ENCODE peak calls at places on chromosome 12, in nine cellular contexts. B, J, U, T, W, H, E, G and N are unnamed samples.

GRCh38 chr12:104381721-104382480 is 74.8 kb upstream of the CHST11 start:
- DNase-seq in G (peak; percentile 93), H (peak; percentile 82), U (peak; percentile 74), W (peak; percentile 74), T (peak; percentile 82), B (peak; percentile 48), J (peak; percentile 87), E (peak; percentile 9), N (peak; percentile 96)

GRCh38 chr12:79547735-79548347 is 142.9 kb downstream of the PAWR start:
- DNase-seq in H (peak; percentile 43), B (no peak), E (no peak), W (peak; percentile 83), G (no peak), J (no peak), U (peak; percentile 34), T (peak; percentile 66), N (no peak)

GRCh38 chr12:104201238-104202001 is 14.2 kb upstream of the TXNRD1 start:
- DNase-seq in W (peak; percentile 72), G (peak; percentile 69), U (peak; percentile 60), E (no peak), J (no peak), H (peak; percentile 26), B (no peak), T (peak; percentile 65), N (no peak)

GRCh38 chr12:104458645-104459555 is 2.2 kb downstream of the CHST11 start:
- DNase-seq in E (no peak), J (no peak), B (no peak), W (no peak), U (no peak), G (peak; percentile 50), T (peak; percentile 19), H (peak; percentile 22), N (no peak)

GRCh38 chr12:110765144-110765543 is 22.5 kb upstream of the PPP1CC start:
- DNase-seq in B (no peak), E (no peak), T (no peak), G (no peak), J (no peak), U (no peak), W (no peak), H (peak; percentile 32), N (no peak)

GRCh38 chr12:110930348-110931314 is 10.3 kb upstream of the MYL2 start:
- DNase-seq in B (no peak), T (no peak), H (no peak), W (no peak), E (no peak), U (no peak), G (peak; percentile 20), J (no peak), N (peak; percentile 62)

GRCh38 chr12:112979281-112979680 is 962 bp downstream of the OAS2 start:
- DNase-seq in T (no peak), U (no peak), W (no peak), G (no peak), H (peak; percentile 48), E (no peak), B (no peak), J (no peak), N (no peak)

GRCh38 chr12:75568387-75568786 is 57.0 kb upstream of the KRR1 start:
- DNase-seq in B (no peak), T (no peak), H (no peak), G (no peak), W (peak; percentile 26), J (no peak), E (no peak), U (no peak), N (no peak)

GRCh38 chr12:115000038-115000437 is 316.1 kb upstream of the TBX3 start:
- DNase-seq in H (no peak), W (peak; percentile 54), E (no peak), T (peak; percentile 24), U (peak; percentile 54), J (no peak), B (no peak), G (no peak), N (no peak)

GRCh38 chr12:2375871-2376270 is 323.1 kb downstream of the CACNA1C start:
- DNase-seq in E (no peak), T (no peak), W (no peak), U (no peak), J (peak; percentile 54), G (no peak), H (no peak), B (no peak), N (no peak)

GRCh38 chr12:65474831-65475230 is 196.3 kb downstream of the MSRB3 start:
- DNase-seq in W (no peak), E (no peak), B (no peak), H (no peak), T (no peak), G (no peak), U (no peak), J (no peak), N (no peak)

GRCh38 chr12:70736775-70737174 is 99.5 kb upstream of the PTPRB start:
- DNase-seq in W (no peak), E (no peak), B (no peak), T (no peak), G (no peak), U (no peak), J (no peak), H (peak; percentile 62), N (no peak)

GRCh38 chr12:54404061-54405004 is 14.7 kb downstream of the ITGA5 start:
- DNase-seq in W (peak; percentile 56), B (no peak), H (peak; percentile 65), E (no peak), U (peak; percentile 31), T (no peak), G (peak; percentile 95), J (peak; percentile 77), N (no peak)

GRCh38 chr12:64476844-64477243 is 24.9 kb downstream of the TBK1 start:
- DNase-seq in W (no peak), H (no peak), G (no peak), E (no peak), T (no peak), J (no peak), U (no peak), B (no peak), N (no peak)

GRCh38 chr12:49567611-49568441 is at the start of gene MCRS1:
- DNase-seq in U (peak; percentile 86), E (peak; percentile 59), B (peak; percentile 77), G (peak; percentile 92), W (peak; percentile 89), T (peak; percentile 99), H (peak; percentile 93), J (peak; percentile 93), N (peak; percentile 97)
- TF ChIP-seq POLR2A in U (peak; percentile 81), E (peak; percentile 32), B (peak; percentile 47), G (peak; percentile 96), W (peak; percentile 96), T (peak; percentile 63), H (peak; percentile 75), J (peak; percentile 54), N (no peak)

GRCh38 chr12:38892090-38892786 is 13.2 kb downstream of the CPNE8 start:
- DNase-seq in H (peak; percentile 67), T (peak; percentile 54), W (no peak), J (no peak), B (no peak), E (no peak), U (no peak), G (no peak), N (no peak)

GRCh38 chr12:38898001-38898684 is 7.2 kb downstream of the CPNE8 start:
- DNase-seq in T (no peak), G (no peak), J (no peak), U (no peak), B (no peak), W (no peak), H (no peak), E (no peak), N (no peak)

GRCh38 chr12:38890102-38890501 is 15.3 kb downstream of the CPNE8 start:
- DNase-seq in H (no peak), U (no peak), T (no peak), W (no peak), J (no peak), B (no peak), G (no peak), E (no peak), N (no peak)

GRCh38 chr12:38892976-38893375 is 12.4 kb downstream of the CPNE8 start:
- DNase-seq in H (no peak), B (no peak), G (no peak), T (no peak), E (no peak), U (no peak), J (no peak), W (no peak), N (no peak)

DNA sequence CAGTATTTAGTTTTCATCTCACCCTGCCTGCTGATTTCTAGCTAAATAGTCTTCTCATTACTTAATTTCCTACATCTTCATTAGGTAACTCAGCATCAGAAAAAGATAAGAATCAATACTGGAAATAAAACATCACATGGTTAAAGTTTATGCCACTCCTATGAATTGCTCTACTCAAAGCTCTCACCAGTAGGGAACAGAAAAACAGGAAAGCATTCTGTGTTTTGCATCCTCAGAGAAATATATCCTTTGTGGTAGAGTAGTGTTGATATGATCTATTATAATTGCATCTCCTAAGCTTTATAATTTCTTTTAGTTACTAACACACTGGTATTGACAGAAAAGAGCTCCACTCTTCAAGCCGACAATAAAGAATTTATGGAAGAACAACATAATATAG is 9.9 kb downstream of the CPNE8 start:
- DNase-seq in W (no peak), T (no peak), U (no peak), B (no peak), G (no peak), H (no peak), E (no peak), J (no peak), N (no peak)
- TF ChIP-seq POLR2A in W (no peak), T (no peak), U (no peak), B (no peak), G (no peak), H (no peak), E (no peak), J (no peak), N (no peak)

GRCh38 chr12:6950944-6951540 is at the start of gene PTPN6:
- DNase-seq in W (no peak), H (peak; percentile 74), U (no peak), B (no peak), E (no peak), G (no peak), T (no peak), J (peak; percentile 75), N (no peak)
- TF ChIP-seq POLR2A in W (no peak), H (peak; percentile 51), U (no peak), B (no peak), E (peak; percentile 47), G (no peak), T (no peak), J (no peak), N (no peak)

DNA sequence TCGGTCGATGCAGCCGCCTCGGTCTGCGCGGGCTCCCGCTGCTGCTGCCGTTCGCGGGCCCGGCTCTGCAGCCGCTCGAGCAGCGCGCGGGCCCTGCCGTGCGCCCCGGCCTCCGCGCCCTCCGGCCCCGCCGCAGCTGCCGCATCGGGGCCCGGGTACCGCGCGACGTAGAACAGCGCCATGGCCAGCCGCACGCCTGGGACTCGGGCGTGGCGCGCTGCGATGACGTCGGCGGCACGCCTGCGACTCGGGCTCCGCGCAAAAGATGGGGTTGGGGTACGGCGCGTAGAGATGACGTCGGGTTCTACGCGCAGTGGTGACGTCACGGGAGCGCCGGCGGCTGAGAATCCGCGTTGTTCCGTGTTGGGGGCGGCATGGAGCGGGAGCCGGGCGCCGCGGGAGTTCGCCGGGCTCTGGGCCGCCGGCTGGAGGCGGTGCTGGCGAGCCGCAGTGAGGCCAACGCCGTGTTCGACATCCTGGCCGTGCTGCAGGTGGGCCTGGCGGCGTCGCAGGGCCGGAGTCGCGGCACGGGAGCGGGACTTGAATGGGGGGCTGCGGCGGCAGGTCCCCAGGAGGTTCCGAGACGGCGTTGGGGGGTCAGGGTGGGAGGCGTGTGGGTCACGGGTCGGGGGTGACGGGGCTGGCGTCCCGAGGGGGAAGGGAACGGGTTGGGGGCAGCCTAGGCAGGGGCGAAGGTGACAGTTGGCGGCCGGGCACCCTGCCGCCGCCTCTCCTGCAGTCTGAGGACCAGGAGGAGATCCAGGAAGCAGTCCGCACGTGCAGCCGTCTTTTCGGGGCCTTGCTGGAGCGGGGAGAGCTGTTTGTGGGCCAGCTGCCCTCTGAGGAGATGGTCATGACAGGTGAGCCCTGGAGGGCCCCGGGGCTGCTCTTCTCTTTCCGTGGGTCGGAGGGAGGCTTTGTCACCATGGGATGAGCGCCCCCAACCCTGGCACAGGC is at the start of the genes DDX51 and NOC4L:
- DNase-seq in E (peak; percentile 57), U (peak; percentile 88), T (peak; percentile 94), W (peak; percentile 93), J (peak; percentile 97), H (peak; percentile 95), G (peak; percentile 100), B (peak; percentile 84), N (peak; percentile 91)
- TF ChIP-seq POLR2A in E (peak; percentile 51), U (peak; percentile 66), T (peak; percentile 94), W (peak; percentile 62), J (peak; percentile 12), H (peak; percentile 69), G (peak; percentile 48), B (peak; percentile 43), N (no peak)